ENCODE peak calls at places on chromosomes 6 and 20, in nine cellular contexts. O is heart right ventricle, N is colonic mucosa, C is fibroblast of mammary gland, J is fibroblast of the aortic adventitia, Q is choroid plexus epithelial cell, H is BJ, B is fibroblast of lung, R is PC-3. I is an unnamed sample.

GRCh38 chr6:1486387-1486786 is 97.0 kb downstream of the FOXF2 start:
- DNase-seq in R (no peak), B (no peak), C (no peak), Q (no peak), H (no peak), J (no peak), O (no peak), N (no peak), I (no peak)

GRCh38 chr6:77445214-77445613 is 18.1 kb downstream of the HTR1B start:
- DNase-seq in B (no peak), N (no peak), R (no peak), O (no peak), H (no peak), J (no peak), C (no peak), Q (no peak), I (no peak)

GRCh38 chr6:138467901-138468300 is 31.4 kb downstream of the NHSL1 start:
- DNase-seq in J (no peak), R (peak), C (peak), B (peak), Q (no peak), N (no peak), O (no peak), H (no peak), I (no peak)

GRCh38 chr6:39077882-39078594 is 29.5 kb downstream of the GLP1R start:
- DNase-seq in Q (no peak), N (no peak), C (no peak), O (no peak), J (no peak), R (no peak), H (no peak), B (no peak), I (no peak)

GRCh38 chr6:109239192-109239917 is 142.9 kb downstream of the CD164 start:
- DNase-seq in R (peak), N (no peak), B (no peak), Q (peak), H (no peak), C (peak), J (peak), O (no peak), I (no peak)

GRCh38 chr6:27839303-27840081 is 72.7 kb downstream of the OR2B2 start:
- DNase-seq in C (peak), J (peak), H (peak), Q (peak), R (peak), N (peak), O (no peak), B (peak), I (peak)

GRCh38 chr6:158383542-158383941 is 71.3 kb downstream of the TULP4 start:
- DNase-seq in Q (no peak), R (no peak), J (no peak), H (no peak), B (no peak), O (no peak), C (no peak), N (no peak), I (no peak)

GRCh38 chr6:126040826-126041225 is 54.5 kb downstream of the TRMT11 start:
- DNase-seq in O (no peak), N (peak), B (peak), H (peak), Q (peak), J (peak), C (peak), R (peak), I (no peak)

GRCh38 chr20:61770203-61770602 is 295.5 kb downstream of the TAF4 start:
- DNase-seq in O (no peak), J (no peak), B (no peak), C (no peak), N (no peak), Q (no peak), H (no peak), R (no peak), I (no peak)

GRCh38 chr20:9458075-9458818 is 56.1 kb upstream of the LAMP5 start:
- DNase-seq in R (peak), O (no peak), C (peak), B (no peak), J (no peak), Q (peak), N (peak), H (no peak), I (peak)

GRCh38 chr6:128415387-128415786 is 105.0 kb downstream of the PTPRK start:
- DNase-seq in Q (no peak), C (no peak), R (no peak), B (no peak), O (no peak), N (no peak), J (no peak), H (no peak), I (no peak)

GRCh38 chr20:592506-592905 is 17.6 kb downstream of the TCF15 start:
- DNase-seq in Q (no peak), B (no peak), O (no peak), C (no peak), H (no peak), N (no peak), J (no peak), R (no peak), I (no peak)

GRCh38 chr6:96878101-96878500 is 19.6 kb downstream of the NDUFAF4 start:
- DNase-seq in O (no peak), J (no peak), H (peak), C (no peak), B (peak), Q (no peak), R (no peak), N (no peak), I (no peak)

GRCh38 chr20:24761220-24762065 is 187.6 kb upstream of the CST7 start:
- DNase-seq in N (no peak), Q (no peak), H (no peak), O (no peak), C (no peak), R (no peak), B (no peak), J (no peak), I (no peak)

GRCh38 chr6:63527658-63528514 is 44.4 kb upstream of the LOC128125822 start:
- DNase-seq in N (peak), O (no peak), R (peak), J (peak), H (peak), Q (peak), C (peak), B (peak), I (no peak)

GRCh38 chr6:54267798-54268197 is 40.4 kb upstream of the TINAG start:
- DNase-seq in R (peak), C (peak), J (peak), H (no peak), O (no peak), Q (peak), B (peak), N (peak), I (peak)

GRCh38 chr6:38996676-38997075 is 51.9 kb upstream of the GLP1R start:
- DNase-seq in Q (no peak), R (no peak), N (no peak), O (no peak), J (no peak), B (no peak), C (no peak), H (no peak), I (no peak)

GRCh38 chr6:80638222-80639055 is 532.0 kb downstream of the BCKDHB start:
- DNase-seq in Q (peak), R (peak), B (peak), J (peak), N (peak), H (peak), O (no peak), C (peak), I (no peak)

GRCh38 chr20:48812600-48813445 is 15.0 kb downstream of the PREX1 start:
- DNase-seq in B (no peak), J (no peak), O (no peak), H (no peak), R (no peak), N (no peak), Q (no peak), C (no peak), I (no peak)

GRCh38 chr6:43972179-43972914 is 154.9 kb downstream of the MRPL14 start:
- DNase-seq in B (peak), N (no peak), C (peak), H (no peak), R (peak), J (peak), Q (no peak), O (no peak), I (no peak)

GRCh38 chr6:33172307-33173227 is 19.7 kb downstream of the COL11A2 start:
- DNase-seq in R (peak), C (peak), H (no peak), J (peak), B (peak), O (no peak), N (no peak), Q (peak), I (peak)

GRCh38 chr20:25272223-25273000 is 24.5 kb downstream of the PYGB start:
- DNase-seq in O (no peak), C (peak), B (no peak), H (no peak), J (no peak), Q (peak), R (no peak), N (no peak), I (no peak)

GRCh38 chr20:48162621-48163020 is 377.3 kb upstream of the SULF2 start:
- DNase-seq in J (no peak), Q (no peak), C (no peak), B (no peak), R (no peak), H (no peak), O (no peak), N (no peak), I (no peak)

GRCh38 chr6:56536536-56536935 is 106.2 kb downstream of the DST start:
- DNase-seq in R (peak), H (no peak), O (no peak), N (no peak), C (peak), B (peak), J (no peak), Q (peak), I (no peak)

GRCh38 chr20:57999465-58000111 is 228.9 kb downstream of the ANKRD60 start:
- DNase-seq in O (no peak), H (no peak), B (no peak), N (peak), Q (no peak), R (no peak), C (no peak), J (no peak), I (no peak)

GRCh38 chr6:68572525-68572924 is 62.6 kb upstream of the ADGRB3 start:
- DNase-seq in O (no peak), C (peak), R (peak), H (no peak), J (no peak), Q (peak), N (no peak), B (peak), I (peak)

GRCh38 chr20:23143098-23143497 is 57.0 kb upstream of the CD93 start:
- DNase-seq in N (no peak), C (peak), B (peak), J (peak), O (no peak), R (peak), Q (peak), H (peak), I (no peak)

DNA sequence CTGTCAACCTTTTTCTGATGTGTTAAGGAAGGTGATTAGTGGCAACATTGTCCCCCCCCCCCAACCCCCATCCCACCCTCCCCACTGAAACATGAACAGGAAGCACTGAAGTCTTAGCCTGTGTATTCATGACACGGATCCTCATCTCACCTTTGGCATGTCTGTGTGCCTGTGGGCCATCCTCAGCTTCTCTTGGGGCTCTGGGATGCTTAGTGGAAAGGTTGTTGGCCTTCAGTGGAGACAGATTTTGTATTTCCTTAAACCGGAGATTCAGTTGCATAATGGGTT is 93.6 kb downstream of the RREB1 start:
- DNase-seq in C (no peak), B (no peak), N (no peak), O (no peak), H (no peak), R (no peak), Q (no peak), J (no peak), I (no peak)
- H3K4me3 ChIP-seq in C (no peak), B (no peak), N (no peak), O (no peak), H (no peak), R (no peak), Q (no peak), J (no peak), I (no peak)

DNA sequence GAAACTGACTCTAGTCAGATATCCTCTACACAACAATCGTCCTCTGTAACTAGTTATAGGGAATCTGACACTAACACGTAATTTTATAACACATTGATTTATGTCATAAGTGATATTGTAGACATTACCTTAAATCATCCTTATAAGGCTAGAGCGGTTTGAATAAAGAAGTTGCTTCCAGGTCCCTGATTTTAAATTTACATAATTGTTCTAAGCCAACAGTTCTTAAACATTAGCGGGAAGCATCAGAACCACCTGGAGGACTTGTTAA is 2.9 kb upstream of the FBXO9 start:
- DNase-seq in Q (no peak), R (no peak), B (no peak), J (no peak), O (no peak), H (no peak), N (no peak), C (no peak), I (no peak)
- H3K4me3 ChIP-seq in Q (peak), R (peak), B (peak), J (peak), O (peak), H (no peak), N (peak), C (no peak), I (peak)

GRCh38 chr6:152596706-152597105 is 40.5 kb downstream of the SYNE1 start:
- DNase-seq in N (no peak), Q (no peak), C (no peak), B (no peak), R (no peak), J (no peak), H (no peak), O (no peak), I (no peak)

GRCh38 chr6:152595507-152595906 is 41.7 kb downstream of the SYNE1 start:
- DNase-seq in B (no peak), R (peak), N (no peak), Q (peak), O (no peak), H (no peak), J (peak), C (peak), I (no peak)

GRCh38 chr6:152598858-152599537 is 38.2 kb downstream of the SYNE1 start:
- DNase-seq in C (peak), H (no peak), B (no peak), Q (peak), R (no peak), J (peak), N (no peak), O (no peak), I (no peak)

GRCh38 chr6:152598421-152598820 is 38.7 kb downstream of the SYNE1 start:
- DNase-seq in N (no peak), C (peak), R (no peak), O (no peak), Q (peak), J (peak), H (no peak), B (no peak), I (no peak)

GRCh38 chr6:152594726-152595125 is 42.4 kb downstream of the SYNE1 start:
- DNase-seq in R (no peak), Q (no peak), O (no peak), H (no peak), J (no peak), B (no peak), N (no peak), C (no peak), I (no peak)
- H3K4me3 ChIP-seq in R (no peak), Q (no peak), O (no peak), H (no peak), J (no peak), B (no peak), N (no peak), C (no peak), I (no peak)

GRCh38 chr20:40545478-40545877 is 143.6 kb downstream of the MAFB start:
- DNase-seq in Q (no peak), J (no peak), B (no peak), C (no peak), O (no peak), H (no peak), R (no peak), N (no peak), I (no peak)

GRCh38 chr20:40542065-40542464 is 147.0 kb downstream of the MAFB start:
- DNase-seq in N (no peak), Q (no peak), J (no peak), H (no peak), C (no peak), O (no peak), B (no peak), R (no peak), I (no peak)

GRCh38 chr20:40551125-40551530 is 137.9 kb downstream of the MAFB start:
- DNase-seq in H (no peak), O (peak), B (no peak), Q (no peak), C (peak), N (no peak), J (no peak), R (no peak), I (no peak)

DNA sequence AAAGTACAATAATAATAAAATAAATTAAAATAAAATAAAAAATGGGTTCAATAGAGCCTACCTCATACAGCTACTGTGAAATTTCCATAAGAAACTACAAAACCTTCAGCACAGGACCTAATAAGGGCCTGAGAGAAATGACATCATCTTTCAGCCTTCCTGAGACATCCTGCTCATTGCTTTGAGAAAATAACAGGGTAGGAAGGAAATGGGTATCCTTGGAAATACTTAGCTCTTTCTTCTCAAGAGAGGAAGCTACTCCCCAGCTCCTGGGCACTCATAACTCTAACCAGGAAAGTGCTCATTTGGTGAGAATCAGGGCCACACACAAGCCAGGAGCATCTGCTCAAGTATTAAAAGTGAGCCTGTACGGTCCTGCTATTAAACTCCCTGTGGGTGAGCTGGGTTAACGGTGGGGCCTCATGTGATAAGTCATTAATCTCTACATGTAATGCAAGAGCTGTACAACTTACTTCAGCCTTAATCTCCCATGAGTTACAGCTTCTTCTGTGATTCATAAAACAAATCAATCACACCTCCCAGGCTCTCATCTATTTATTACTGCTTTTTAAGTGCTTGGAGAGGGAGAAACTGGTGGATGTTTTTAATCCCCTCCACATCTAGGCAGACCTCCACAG is 141.4 kb downstream of the MAFB start:
- DNase-seq in Q (no peak), B (no peak), H (no peak), O (no peak), C (no peak), J (no peak), N (no peak), R (no peak), I (no peak)
- H3K4me3 ChIP-seq in Q (no peak), B (no peak), H (no peak), O (no peak), C (no peak), J (no peak), N (no peak), R (no peak), I (no peak)

GRCh38 chr20:3933126-3933684 is 44.0 kb downstream of the PANK2 start:
- DNase-seq in H (no peak), O (no peak), C (no peak), J (no peak), B (no peak), Q (no peak), R (no peak), N (no peak), I (no peak)
- H3K4me3 ChIP-seq in H (no peak), O (peak), C (no peak), J (no peak), B (no peak), Q (no peak), R (peak), N (no peak), I (no peak)

GRCh38 chr6:10384719-10385511 is 30.0 kb downstream of the TFAP2A start:
- DNase-seq in J (no peak), Q (no peak), C (no peak), O (no peak), R (no peak), N (no peak), B (no peak), H (no peak), I (no peak)
- H3K4me3 ChIP-seq in J (no peak), Q (no peak), C (no peak), O (no peak), R (no peak), N (no peak), B (no peak), H (no peak), I (no peak)

GRCh38 chr6:112938656-112939055 is 591.5 kb downstream of the RFPL4B start:
- DNase-seq in J (peak), Q (no peak), B (no peak), C (peak), R (peak), H (no peak), O (no peak), N (no peak), I (no peak)
- H3K4me3 ChIP-seq in J (no peak), Q (no peak), B (no peak), C (no peak), R (no peak), H (no peak), O (no peak), N (no peak), I (no peak)

DNA sequence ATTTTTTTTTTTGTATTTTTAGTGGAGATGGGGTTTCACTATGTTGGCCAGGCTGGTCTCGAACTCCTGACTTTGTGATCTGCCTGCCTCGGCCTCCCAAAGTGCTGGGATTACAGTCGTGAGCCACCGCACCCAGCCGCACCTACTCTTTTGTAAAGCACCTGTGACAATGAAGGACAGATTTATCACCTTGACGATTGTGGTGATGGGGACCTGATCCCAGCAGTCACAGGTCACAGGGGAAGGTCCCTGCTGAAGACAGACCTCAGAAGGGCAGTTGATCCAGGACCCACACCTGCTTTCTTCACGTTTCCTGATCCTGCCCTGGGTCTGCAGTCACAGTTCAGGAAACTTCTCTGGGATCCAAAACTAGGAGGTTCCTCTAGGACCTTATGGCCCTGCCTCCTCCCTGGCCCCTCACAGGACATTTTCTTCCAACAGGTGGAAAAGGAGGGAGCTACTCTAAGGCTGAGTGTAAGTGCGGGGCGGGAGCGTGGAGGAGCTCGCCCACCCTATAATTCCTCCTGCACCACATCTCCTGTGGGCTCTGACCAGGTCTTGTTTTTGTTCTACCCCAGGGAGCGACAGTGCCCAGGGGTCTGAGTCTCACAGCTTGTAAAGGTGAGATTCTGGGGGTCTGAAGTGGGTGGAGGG is 2.8 kb downstream of the HLA-E start:
- DNase-seq in Q (no peak), H (no peak), C (no peak), J (no peak), R (no peak), B (no peak), N (no peak), O (no peak), I (no peak)
- H3K4me3 ChIP-seq in Q (no peak), H (no peak), C (no peak), J (no peak), R (no peak), B (no peak), N (peak), O (peak), I (no peak)